ENCODE peak calls at places on chromosomes 12 and 14, in four cellular contexts. One of them, this sample, is unnamed.

GRCh38 chr14:30375280-30375892 is 183.6 kb upstream of the G2E3 start:
- DNase-seq in vagina: no peak
- DNase-seq in AG04450: peak
- DNase-seq in cardiac muscle cell: peak
- DNase-seq in this sample: peak

GRCh38 chr14:87252103-87252502 is 740.9 kb downstream of the GALC start:
- DNase-seq in AG04450: no peak
- DNase-seq in vagina: no peak
- DNase-seq in cardiac muscle cell: no peak
- DNase-seq in this sample: no peak

GRCh38 chr14:89000007-89000942 is 175.8 kb downstream of the TTC8 start:
- DNase-seq in AG04450: peak
- DNase-seq in cardiac muscle cell: no peak
- DNase-seq in vagina: peak
- DNase-seq in this sample: peak

GRCh38 chr14:71610149-71610548 is 322.1 kb upstream of the RGS6 start:
- DNase-seq in AG04450: no peak
- DNase-seq in cardiac muscle cell: no peak
- DNase-seq in vagina: no peak
- DNase-seq in this sample: no peak

GRCh38 chr14:61472801-61473376 is 151.5 kb downstream of the PRKCH start:
- DNase-seq in AG04450: no peak
- DNase-seq in vagina: peak
- DNase-seq in cardiac muscle cell: no peak
- DNase-seq in this sample: no peak

GRCh38 chr12:109930028-109930800 is 30.1 kb downstream of the TCHP start:
- DNase-seq in AG04450: no peak
- DNase-seq in vagina: no peak
- DNase-seq in cardiac muscle cell: no peak
- DNase-seq in this sample: no peak

GRCh38 chr14:83379371-83379770 is 1845.7 kb upstream of the SEL1L start:
- DNase-seq in vagina: no peak
- DNase-seq in AG04450: no peak
- DNase-seq in cardiac muscle cell: no peak
- DNase-seq in this sample: no peak

GRCh38 chr14:75738192-75738591 is 77.1 kb downstream of the TTLL5 start:
- DNase-seq in AG04450: no peak
- DNase-seq in cardiac muscle cell: no peak
- DNase-seq in vagina: no peak
- DNase-seq in this sample: no peak

GRCh38 chr12:75011120-75011519 is 198.5 kb downstream of the KCNC2 start:
- DNase-seq in AG04450: no peak
- DNase-seq in cardiac muscle cell: no peak
- DNase-seq in vagina: no peak
- DNase-seq in this sample: no peak

GRCh38 chr12:49251357-49251756 is 13.5 kb upstream of the TUBA1C start:
- DNase-seq in AG04450: no peak
- DNase-seq in cardiac muscle cell: no peak
- DNase-seq in vagina: no peak
- DNase-seq in this sample: no peak

GRCh38 chr12:72679147-72679757 is 407.1 kb downstream of the TRHDE start:
- DNase-seq in vagina: no peak
- DNase-seq in cardiac muscle cell: peak
- DNase-seq in AG04450: no peak
- DNase-seq in this sample: no peak

GRCh38 chr14:21923820-21924219 is 250.2 kb upstream of the OR4E1 start:
- DNase-seq in AG04450: no peak
- DNase-seq in vagina: no peak
- DNase-seq in cardiac muscle cell: no peak
- DNase-seq in this sample: no peak

GRCh38 chr12:50650285-50650684 is 113.6 kb upstream of the ATF1 start:
- DNase-seq in cardiac muscle cell: no peak
- DNase-seq in AG04450: no peak
- DNase-seq in vagina: no peak
- DNase-seq in this sample: no peak

GRCh38 chr14:59254911-59255545 is 66.6 kb downstream of the DAAM1 start:
- DNase-seq in cardiac muscle cell: no peak
- DNase-seq in AG04450: no peak
- DNase-seq in vagina: no peak
- DNase-seq in this sample: peak

GRCh38 chr12:91413591-91413990 is 231.0 kb upstream of the DCN start:
- DNase-seq in vagina: no peak
- DNase-seq in AG04450: no peak
- DNase-seq in cardiac muscle cell: peak
- DNase-seq in this sample: no peak

GRCh38 chr12:70854871-70855578 is 65.5 kb downstream of the PTPRR start:
- DNase-seq in cardiac muscle cell: no peak
- DNase-seq in vagina: no peak
- DNase-seq in AG04450: no peak
- DNase-seq in this sample: no peak

GRCh38 chr12:88985631-88986030 is 366.7 kb downstream of the DUSP6 start:
- DNase-seq in AG04450: no peak
- DNase-seq in vagina: no peak
- DNase-seq in cardiac muscle cell: no peak
- DNase-seq in this sample: no peak

GRCh38 chr14:63881926-63882325 is 29.1 kb downstream of the SYNE2 start:
- DNase-seq in AG04450: no peak
- DNase-seq in cardiac muscle cell: no peak
- DNase-seq in vagina: no peak
- DNase-seq in this sample: no peak

GRCh38 chr12:65278576-65279386 is at the start of gene MSRB3:
- DNase-seq in AG04450: peak
- DNase-seq in cardiac muscle cell: peak
- DNase-seq in vagina: no peak
- DNase-seq in this sample: peak

GRCh38 chr12:18967814-18968213 is 161.7 kb upstream of the PLEKHA5 start:
- DNase-seq in vagina: no peak
- DNase-seq in cardiac muscle cell: no peak
- DNase-seq in AG04450: no peak
- DNase-seq in this sample: peak

GRCh38 chr12:56224954-56225353 is 812 bp downstream of the NABP2 start:
- DNase-seq in AG04450: no peak
- DNase-seq in vagina: no peak
- DNase-seq in cardiac muscle cell: peak
- DNase-seq in this sample: no peak

GRCh38 chr12:10563966-10564365 is 49.4 kb downstream of the MAGOHB start:
- DNase-seq in cardiac muscle cell: no peak
- DNase-seq in vagina: no peak
- DNase-seq in AG04450: no peak
- DNase-seq in this sample: no peak

GRCh38 chr12:114682920-114683708 is 861 bp downstream of the TBX3 start:
- DNase-seq in vagina: no peak
- DNase-seq in AG04450: no peak
- DNase-seq in cardiac muscle cell: peak
- DNase-seq in this sample: no peak

GRCh38 chr12:47752552-47752951 is 6.1 kb downstream of the RAPGEF3 start:
- DNase-seq in vagina: no peak
- DNase-seq in AG04450: no peak
- DNase-seq in cardiac muscle cell: no peak
- DNase-seq in this sample: no peak

GRCh38 chr12:109768901-109769670 is 55.5 kb downstream of the FAM222A start:
- DNase-seq in vagina: no peak
- DNase-seq in AG04450: no peak
- DNase-seq in cardiac muscle cell: no peak
- DNase-seq in this sample: no peak

GRCh38 chr12:104573-105081 is 38.1 kb downstream of the IQSEC3 start:
- DNase-seq in cardiac muscle cell: no peak
- DNase-seq in vagina: no peak
- DNase-seq in AG04450: no peak
- DNase-seq in this sample: no peak

GRCh38 chr12:28209782-28210181 is 19.5 kb downstream of the CCDC91 start:
- DNase-seq in AG04450: no peak
- DNase-seq in cardiac muscle cell: peak
- DNase-seq in vagina: no peak
- DNase-seq in this sample: no peak

GRCh38 chr12:58925111-58925732 is 4.9 kb upstream of the LRIG3 start:
- DNase-seq in cardiac muscle cell: no peak
- DNase-seq in AG04450: no peak
- DNase-seq in vagina: no peak
- DNase-seq in this sample: no peak

GRCh38 chr14:39434401-39434800 is 2.2 kb upstream of the FBXO33 start:
- DNase-seq in cardiac muscle cell: no peak
- DNase-seq in vagina: no peak
- DNase-seq in AG04450: no peak
- DNase-seq in this sample: no peak

GRCh38 chr14:39433452-39433813 is 1.2 kb upstream of the FBXO33 start:
- DNase-seq in cardiac muscle cell: no peak
- DNase-seq in vagina: no peak
- DNase-seq in AG04450: no peak
- DNase-seq in this sample: no peak

GRCh38 chr14:39431416-39432178 is 636 bp downstream of the FBXO33 start:
- DNase-seq in cardiac muscle cell: peak
- DNase-seq in vagina: no peak
- DNase-seq in AG04450: no peak
- DNase-seq in this sample: peak

GRCh38 chr14:39432179-39432618 is at the start of gene FBXO33:
- DNase-seq in AG04450: peak
- DNase-seq in vagina: peak
- DNase-seq in cardiac muscle cell: peak
- DNase-seq in this sample: peak

DNA sequence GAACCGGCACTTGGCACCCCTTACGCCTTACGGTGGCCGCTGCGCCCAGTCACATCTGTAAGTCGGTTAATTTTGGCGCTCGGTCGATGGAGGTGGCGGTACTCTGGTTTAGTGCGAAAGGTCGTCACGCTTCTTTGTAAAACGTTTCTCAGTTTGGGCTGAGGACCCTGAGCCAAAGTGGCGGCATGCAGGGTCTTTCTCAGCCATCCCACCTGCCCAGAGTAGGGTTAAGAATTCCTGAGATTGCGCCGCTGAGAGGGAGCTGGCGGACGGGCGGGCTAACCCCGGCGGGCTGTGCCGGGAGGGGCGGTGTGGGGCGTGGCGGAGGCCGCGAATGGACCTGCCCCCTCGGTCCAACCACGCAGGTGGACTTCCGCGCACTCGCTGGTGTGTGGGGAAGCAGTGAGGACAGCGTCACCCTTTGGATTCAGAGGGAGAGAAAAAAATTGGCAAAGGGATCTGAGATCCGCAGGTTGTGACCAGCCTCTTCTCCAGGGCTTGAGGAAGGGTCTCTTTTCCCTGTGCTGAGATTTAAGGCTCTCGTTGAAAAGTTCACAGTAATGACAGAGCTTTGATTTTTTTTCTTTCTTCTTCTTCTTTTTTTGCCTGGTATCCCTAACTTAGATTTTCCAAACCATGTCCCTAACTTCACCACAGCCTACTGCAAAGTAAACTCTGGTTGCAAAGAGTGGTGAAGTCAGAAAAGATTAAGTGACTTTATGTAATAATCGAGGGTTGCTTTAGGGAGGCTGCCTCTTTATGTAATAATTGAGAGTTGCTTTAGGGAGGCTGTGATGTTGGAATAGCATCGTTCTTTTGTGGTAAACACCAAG is 602 bp upstream of the FBXO33 start:
- DNase-seq in cardiac muscle cell: peak
- DNase-seq in AG04450: no peak
- DNase-seq in vagina: peak
- DNase-seq in this sample: peak
- TF ChIP-seq CTCF in cardiac muscle cell: no peak
- TF ChIP-seq CTCF in AG04450: peak
- TF ChIP-seq CTCF in vagina: no peak
- TF ChIP-seq CTCF in this sample: peak

DNA sequence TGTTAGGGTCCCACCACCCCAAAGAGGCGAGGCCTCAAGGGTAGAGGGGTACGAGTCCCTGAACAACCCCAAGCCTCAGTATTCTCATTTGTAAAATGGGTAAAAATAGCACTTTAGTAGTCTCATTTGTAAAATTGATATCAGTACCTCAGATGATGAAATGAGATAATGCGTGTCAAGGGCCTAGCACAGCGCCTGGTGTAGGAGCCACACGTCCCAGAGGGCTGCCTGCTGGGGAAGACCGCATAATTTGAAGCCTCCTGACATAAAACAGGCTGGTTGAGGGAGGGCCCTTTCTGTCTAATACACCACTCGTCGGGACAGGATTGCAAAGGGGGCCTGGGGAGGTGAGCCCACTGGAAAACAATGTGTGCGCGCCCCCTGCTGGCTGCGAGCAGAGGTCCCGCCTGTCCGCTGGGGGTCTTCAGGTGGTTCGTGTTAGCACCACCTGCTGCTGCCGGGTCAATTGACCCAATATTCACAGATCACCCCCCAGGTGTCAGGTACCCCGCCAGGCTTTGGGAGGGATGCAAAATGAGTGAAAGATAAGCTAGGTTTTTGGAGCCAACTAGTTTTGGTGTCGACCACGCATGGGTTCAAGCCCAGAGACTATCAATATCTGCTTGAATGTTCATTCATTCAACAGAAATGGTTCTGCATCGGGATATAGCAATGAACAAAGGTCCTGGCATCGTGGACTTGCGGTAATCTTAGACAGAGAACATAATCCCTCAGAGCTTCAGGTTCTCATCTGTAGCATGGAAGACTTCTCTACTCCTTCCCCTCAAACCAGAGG is 24.7 kb upstream of the IRF2BPL start:
- DNase-seq in vagina: no peak
- DNase-seq in AG04450: no peak
- DNase-seq in cardiac muscle cell: peak
- DNase-seq in this sample: peak
- H3K27ac ChIP-seq in vagina: peak
- H3K27ac ChIP-seq in AG04450: peak
- H3K27ac ChIP-seq in cardiac muscle cell: no peak
- H3K27ac ChIP-seq in this sample: peak

GRCh38 chr12:39616251-39616650 is 3.4 kb downstream of the ABCD2 start:
- DNase-seq in vagina: no peak
- DNase-seq in cardiac muscle cell: no peak
- DNase-seq in AG04450: no peak
- DNase-seq in this sample: no peak
- H3K4me3 ChIP-seq in vagina: peak
- H3K4me3 ChIP-seq in cardiac muscle cell: no peak
- H3K4me3 ChIP-seq in AG04450: no peak
- H3K4me3 ChIP-seq in this sample: no peak

DNA sequence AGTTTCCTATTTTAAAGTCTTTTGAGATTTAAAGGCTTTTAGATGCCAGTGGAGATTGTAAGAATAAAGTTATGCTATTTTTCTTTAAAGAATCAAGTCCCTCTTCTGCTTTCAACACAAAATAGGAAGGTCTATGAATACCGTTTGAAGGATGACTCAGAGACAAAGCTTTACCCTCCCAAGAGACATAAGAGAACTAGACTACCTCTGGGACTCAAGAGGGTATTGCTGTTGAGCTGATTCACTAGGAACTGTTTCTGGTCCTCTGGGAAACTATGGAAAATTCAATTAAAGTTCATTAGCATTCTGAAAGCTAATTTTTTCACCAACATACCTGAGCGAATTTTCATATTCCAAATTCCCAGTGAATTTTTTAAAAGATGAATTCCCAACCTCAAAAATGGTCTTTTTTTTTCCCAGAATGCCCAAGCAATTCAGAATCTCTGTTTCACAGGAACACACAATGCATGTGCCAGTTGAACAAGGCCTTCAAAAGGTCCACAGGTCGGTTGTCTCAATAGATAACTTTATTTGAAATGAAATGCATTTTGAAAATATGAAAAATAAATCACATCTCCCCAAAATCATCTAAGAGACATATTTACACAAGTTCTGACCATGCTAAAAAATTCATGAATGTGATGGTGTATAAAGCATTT is 6.5 kb downstream of the PHLDA1 start:
- DNase-seq in vagina: no peak
- DNase-seq in cardiac muscle cell: no peak
- DNase-seq in AG04450: peak
- DNase-seq in this sample: no peak
- TF ChIP-seq CTCF in vagina: no peak
- TF ChIP-seq CTCF in cardiac muscle cell: no peak
- TF ChIP-seq CTCF in AG04450: no peak
- TF ChIP-seq CTCF in this sample: no peak

This sample was measured in thyroid gland.